ENCODE peak calls at places on chromosome 6, in eight cellular contexts. K, I, Q, H, Y, R, B and G are unnamed samples.
A peak's percentile ranks its signal among the peaks of the same experiment; 100 is the strongest.

GRCh38 chr6:18585032-18585573 is 198.0 kb downstream of the RNF144B start:
- DNase-seq in R (peak; percentile 9), B (peak; percentile 66), I (peak; percentile 72), Y (no peak), H (peak; percentile 37), K (peak; percentile 33), Q (no peak), G (no peak)

GRCh38 chr6:16136086-16136485 is 7.2 kb downstream of the MYLIP start:
- DNase-seq in H (no peak), Y (no peak), R (no peak), K (no peak), B (no peak), Q (no peak), I (no peak), G (no peak)

GRCh38 chr6:127515794-127516675 is 3.1 kb downstream of the MTCL3 start:
- DNase-seq in B (peak; percentile 36), K (no peak), H (peak; percentile 65), Y (peak; percentile 72), I (peak; percentile 59), R (peak; percentile 78), Q (peak; percentile 67), G (peak; percentile 90)

GRCh38 chr6:43740961-43741764 is 28.8 kb upstream of the VEGFA start:
- DNase-seq in R (no peak), Y (no peak), K (no peak), H (no peak), B (no peak), I (no peak), Q (no peak), G (no peak)

GRCh38 chr6:56955171-56956155 is 556 bp downstream of the BEND6 start:
- DNase-seq in I (no peak), K (no peak), Y (peak; percentile 62), H (peak; percentile 73), Q (peak; percentile 86), R (peak; percentile 76), B (peak; percentile 73), G (peak; percentile 75)

GRCh38 chr6:141364694-141365093 is 768.0 kb upstream of the GJE1 start:
- DNase-seq in B (no peak), R (no peak), Y (no peak), Q (no peak), H (no peak), K (no peak), I (no peak), G (no peak)

GRCh38 chr6:138250053-138250452 is 31.8 kb upstream of the PBOV1 start:
- DNase-seq in Q (no peak), B (no peak), I (no peak), K (no peak), H (no peak), R (no peak), Y (no peak), G (no peak)

GRCh38 chr6:113381957-113382356 is 475.2 kb upstream of the MARCKS start:
- DNase-seq in Q (no peak), I (no peak), K (no peak), B (peak; percentile 71), R (no peak), Y (no peak), H (peak; percentile 26), G (no peak)

GRCh38 chr6:43910638-43911353 is 140.8 kb downstream of the VEGFA start:
- DNase-seq in K (peak; percentile 55), R (no peak), Y (no peak), B (peak; percentile 86), I (peak; percentile 73), Q (no peak), H (no peak), G (no peak)

GRCh38 chr6:14922306-14922705 is 323.6 kb upstream of the JARID2 start:
- DNase-seq in K (no peak), B (no peak), R (peak; percentile 17), H (no peak), I (no peak), Q (no peak), Y (no peak), G (no peak)

GRCh38 chr6:4224082-4224978 is 89.0 kb upstream of the ECI2 start:
- DNase-seq in B (no peak), R (no peak), Y (no peak), K (no peak), I (no peak), H (no peak), Q (no peak), G (no peak)

GRCh38 chr6:13278184-13278583 is 50.2 kb downstream of the TBC1D7 start:
- DNase-seq in B (no peak), I (no peak), Y (no peak), R (no peak), Q (no peak), H (no peak), K (no peak), G (no peak)

GRCh38 chr6:128597004-128597403 is 76.6 kb upstream of the PTPRK start:
- DNase-seq in K (no peak), Q (no peak), B (no peak), H (no peak), R (no peak), Y (no peak), I (no peak), G (no peak)